ENCODE peak calls at places on chromosomes 1 and 21, in four cellular contexts. C is H1, J is GM12878, Y is K562. G is an unnamed sample.

GRCh38 chr1:201282931-201283829 is at the start of gene PKP1:
- DNase-seq in C (no peak), J (no peak), Y (no peak), G (no peak)

GRCh38 chr1:118905206-118905605 is 82.9 kb downstream of the TBX15 start:
- DNase-seq in C (no peak), J (no peak), Y (no peak), G (no peak)

GRCh38 chr1:221435510-221435909 is 306.4 kb downstream of the DUSP10 start:
- DNase-seq in C (no peak), J (no peak), Y (peak; percentile 32), G (peak; percentile 17)

GRCh38 chr21:45479691-45480675 is 62.3 kb downstream of the SLC19A1 start:
- DNase-seq in C (no peak), J (no peak), Y (no peak), G (no peak)

GRCh38 chr1:182278144-182279054 is 113.2 kb downstream of the GLUL start:
- DNase-seq in C (no peak), J (no peak), Y (no peak), G (no peak)

GRCh38 chr1:15943515-15944307 is 32.2 kb downstream of the ZBTB17 start:
- DNase-seq in C (no peak), J (no peak), Y (no peak), G (no peak)

GRCh38 chr1:115457295-115457694 is 119.2 kb upstream of the NGF start:
- DNase-seq in C (no peak), J (no peak), Y (no peak), G (no peak)

GRCh38 chr1:61123321-61123720 is 41.0 kb downstream of the NFIA start:
- DNase-seq in C (no peak), J (no peak), Y (no peak), G (no peak)

GRCh38 chr1:152811050-152811449 is 721 bp upstream of the LCE1B start:
- DNase-seq in C (no peak), J (no peak), Y (no peak), G (no peak)

GRCh38 chr1:91897016-91897415 is 11.1 kb upstream of the TGFBR3 start:
- DNase-seq in C (no peak), J (no peak), Y (no peak), G (no peak)

GRCh38 chr1:104797982-104798381 is 1048.3 kb downstream of the AMY1C start:
- DNase-seq in C (no peak), J (no peak), Y (no peak), G (no peak)

GRCh38 chr1:229058111-229058551 is 212.8 kb upstream of the RAB4A start:
- DNase-seq in C (no peak), J (no peak), Y (no peak), G (no peak)

GRCh38 chr1:26278303-26278702 is 1.6 kb upstream of the SH3BGRL3 start:
- DNase-seq in C (no peak), J (no peak), Y (no peak), G (no peak)
- TF ChIP-seq CREB1 in C (no peak), J (no peak), Y (no peak), G (no peak)

GRCh38 chr1:227778401-227778947 is 37.0 kb upstream of the PRSS38 start:
- DNase-seq in C (no peak), J (no peak), Y (no peak), G (no peak)
- TF ChIP-seq CEBPB in C (no peak), J (no peak), Y (no peak), G (no peak)

DNA sequence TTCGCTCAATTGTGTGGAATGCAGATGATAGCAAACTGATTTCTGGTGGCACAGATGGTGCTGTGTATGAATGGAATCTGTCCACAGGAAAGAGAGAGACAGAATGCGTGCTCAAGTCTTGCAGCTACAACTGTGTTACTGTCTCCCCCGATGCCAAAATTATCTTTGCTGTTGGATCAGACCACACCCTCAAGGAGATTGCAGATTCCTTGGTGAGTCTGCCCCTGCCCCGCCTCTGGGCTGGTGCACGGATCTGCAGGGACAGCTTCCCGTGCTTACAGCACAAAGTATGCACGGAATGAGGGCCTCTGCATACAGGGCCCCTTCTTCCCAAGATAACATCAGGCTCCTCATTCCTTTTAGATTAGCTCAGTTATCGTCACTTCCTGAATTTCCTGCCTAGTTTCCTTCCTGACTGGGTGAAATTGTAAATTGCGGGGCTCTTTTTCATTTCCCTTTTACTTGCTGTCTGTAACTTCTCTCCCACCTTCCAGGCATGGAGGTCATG is 34.6 kb downstream of the CFAP57 start:
- DNase-seq in C (peak; percentile 89), J (no peak), Y (no peak), G (peak; percentile 91)
- TF ChIP-seq ATF2 in C (peak; percentile 54), J (no peak), Y (no peak), G (peak; percentile 97)

GRCh38 chr21:33841561-33841960 is 74.0 kb downstream of the ATP5PO start:
- DNase-seq in C (no peak), J (no peak), Y (no peak), G (no peak)

GRCh38 chr21:33844890-33845205 is 70.8 kb downstream of the ATP5PO start:
- DNase-seq in C (no peak), J (no peak), Y (no peak), G (no peak)

GRCh38 chr21:33843216-33843615 is 72.4 kb downstream of the ATP5PO start:
- DNase-seq in C (no peak), J (no peak), Y (no peak), G (no peak)

GRCh38 chr21:33846141-33846540 is 69.5 kb downstream of the ATP5PO start:
- DNase-seq in C (no peak), J (no peak), Y (no peak), G (no peak)

DNA sequence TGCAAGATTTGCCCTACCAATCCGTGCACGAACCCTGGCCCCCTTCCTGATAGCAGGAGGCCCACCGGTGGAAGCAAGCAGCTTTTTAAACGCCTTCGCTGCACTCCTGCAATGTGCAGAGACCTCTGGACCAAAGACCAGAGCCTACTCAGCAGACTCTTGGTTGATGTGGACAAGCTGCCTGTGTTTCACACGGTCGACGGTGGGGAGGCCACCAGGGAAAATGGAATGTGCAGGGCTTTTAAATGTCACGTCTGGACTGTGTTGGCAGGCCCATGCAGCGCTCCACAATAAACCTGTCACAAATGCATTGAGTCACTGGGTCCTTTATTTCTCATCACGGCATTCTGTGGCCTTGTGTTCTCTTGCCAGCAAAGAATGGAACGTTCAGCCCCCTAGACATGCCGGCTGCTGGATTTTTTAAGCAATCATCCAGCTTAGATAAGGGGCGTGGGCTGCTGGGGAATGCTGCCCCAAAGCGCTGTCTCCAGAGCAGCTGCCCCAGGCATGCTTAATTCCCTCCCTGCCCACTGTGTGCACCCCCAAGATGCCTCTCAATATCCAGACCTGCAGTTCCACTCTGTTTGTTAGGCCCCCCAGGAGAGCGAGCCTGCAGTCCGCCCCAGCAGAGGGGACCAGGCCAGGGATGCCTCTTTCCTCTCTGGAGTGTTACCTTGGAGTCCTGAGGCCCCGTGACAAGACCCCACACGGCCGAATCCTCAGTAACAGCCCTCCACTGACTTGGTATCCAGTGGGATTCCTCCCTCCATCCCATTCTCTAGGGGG is 71.3 kb downstream of the ATP5PO start:
- DNase-seq in C (no peak), J (no peak), Y (no peak), G (peak; percentile 40)
- TF ChIP-seq CREB1 in C (no peak), J (no peak), Y (no peak), G (no peak)

DNA sequence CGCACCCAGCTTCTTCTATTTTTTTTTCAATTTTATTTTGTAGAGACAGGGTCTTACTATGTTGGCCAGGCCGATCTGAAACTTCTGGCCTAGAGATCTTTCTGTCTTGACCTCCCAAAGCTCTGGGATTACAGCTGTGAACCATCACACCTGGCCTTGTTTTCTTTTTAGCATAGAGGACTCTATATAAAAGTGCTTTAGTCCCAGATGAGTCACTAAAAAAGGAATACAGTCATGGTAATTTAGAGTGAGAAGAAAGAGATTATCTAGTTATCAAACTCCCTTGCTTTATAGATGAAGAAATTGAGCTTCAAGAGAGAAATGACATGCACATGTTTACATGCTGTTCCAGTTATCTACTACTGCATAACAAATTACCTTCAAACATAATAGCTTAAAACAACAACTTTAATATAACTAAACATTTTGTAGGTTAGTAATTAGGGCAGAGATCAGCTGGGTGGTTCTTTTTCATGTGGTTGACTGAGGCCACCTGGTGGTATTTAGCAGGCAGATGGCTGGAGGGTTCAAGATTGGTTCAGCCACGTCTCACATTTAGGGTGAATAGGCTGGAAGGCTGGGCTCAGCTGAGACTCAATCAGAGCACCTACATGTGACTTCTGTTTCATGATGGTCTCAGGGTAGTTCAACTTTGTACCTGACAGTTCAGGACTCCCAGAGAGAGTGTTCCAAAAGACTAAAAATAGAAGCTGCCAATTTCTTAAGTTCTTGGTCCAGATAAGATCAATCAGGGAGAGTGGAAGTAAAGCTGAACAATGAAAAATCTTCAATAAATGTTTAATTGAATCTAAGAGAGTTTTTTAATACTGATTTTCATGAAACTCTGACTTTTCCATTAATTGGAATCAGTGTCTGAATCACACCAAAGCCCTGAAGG is 16.9 kb upstream of the MTF2 start:
- DNase-seq in C (no peak), J (no peak), Y (peak; percentile 53), G (peak; percentile 54)
- TF ChIP-seq CEBPB in C (no peak), J (no peak), Y (no peak), G (no peak)

GRCh38 chr1:154743536-154744036 is 126.5 kb downstream of the KCNN3 start:
- DNase-seq in C (no peak), J (no peak), Y (no peak), G (no peak)

GRCh38 chr1:154739654-154740053 is 130.4 kb downstream of the KCNN3 start:
- DNase-seq in C (no peak), J (no peak), Y (no peak), G (no peak)

GRCh38 chr1:154741747-154742495 is 128.2 kb downstream of the KCNN3 start:
- DNase-seq in C (peak; percentile 56), J (no peak), Y (peak; percentile 34), G (peak; percentile 63)

GRCh38 chr1:154742586-154742985 is 127.5 kb downstream of the KCNN3 start:
- DNase-seq in C (no peak), J (no peak), Y (no peak), G (no peak)

DNA sequence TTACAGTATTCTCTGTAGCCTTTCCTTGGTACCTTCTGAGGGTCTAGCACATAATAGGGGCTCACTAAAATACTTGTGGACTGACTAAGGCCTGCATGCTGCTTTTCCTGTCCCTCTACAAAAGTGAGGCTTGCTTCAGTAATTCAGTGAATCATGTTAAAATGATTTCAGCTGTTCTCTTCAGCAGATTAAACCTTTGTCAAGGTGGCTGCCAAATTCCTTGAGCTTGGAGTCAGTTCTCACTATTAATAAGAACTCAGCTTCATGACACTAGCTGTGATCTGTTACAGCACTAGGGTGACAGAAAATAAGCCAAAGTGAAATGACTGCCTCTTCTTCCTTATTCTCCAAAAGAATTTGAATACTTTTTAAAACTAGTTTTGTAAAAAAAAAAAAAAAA is 128.8 kb downstream of the KCNN3 start:
- DNase-seq in C (no peak), J (no peak), Y (no peak), G (no peak)
- TF ChIP-seq ATF2 in C (no peak), J (no peak), Y (no peak), G (no peak)

GRCh38 chr1:154971341-154971998 is 923 bp upstream of the SHC1 start:
- DNase-seq in C (no peak), J (no peak), Y (no peak), G (no peak)
- TF ChIP-seq CREB1 in C (no peak), J (no peak), Y (no peak), G (no peak)

DNA sequence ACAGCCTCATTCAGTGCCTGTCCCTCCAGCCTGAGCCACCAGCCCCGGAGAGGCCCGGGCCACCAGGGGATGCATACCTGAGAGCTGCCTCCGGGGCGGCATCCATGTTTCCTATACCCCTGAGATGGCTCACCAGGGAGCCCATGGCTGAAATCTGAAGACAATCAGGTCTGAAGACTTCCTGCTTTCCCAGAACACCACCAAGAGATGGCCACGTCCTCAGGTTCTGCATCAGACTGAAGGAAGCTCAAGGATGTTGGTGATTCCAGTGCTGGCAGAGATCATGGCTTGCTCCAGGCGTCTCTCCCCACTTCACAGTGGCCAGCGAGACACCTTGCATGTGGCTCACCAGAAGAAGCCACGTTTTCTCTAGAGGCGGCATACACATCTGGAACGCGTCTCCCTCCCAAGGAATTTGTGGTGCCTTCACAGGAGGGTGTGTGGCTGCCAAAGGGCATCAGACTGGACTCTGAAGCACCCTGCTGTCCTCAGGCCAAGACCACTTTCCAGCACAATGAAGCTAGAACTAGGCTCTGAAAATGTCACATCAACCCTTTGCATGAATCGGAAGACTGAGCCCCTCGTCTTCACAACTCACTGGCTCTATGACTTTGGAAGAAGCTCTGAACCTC is 170.7 kb upstream of the IRF2BP2 start:
- DNase-seq in C (no peak), J (no peak), Y (peak; percentile 40), G (no peak)
- TF ChIP-seq CEBPB in C (no peak), J (no peak), Y (no peak), G (no peak)

G was measured in HepG2.